ENCODE peak calls at places on chromosomes 6 and 20, in seven cellular contexts. F is body of pancreas, S is A549, Y is upper lobe of right lung, X is psoas muscle, O is testis, P is sigmoid colon. D is an unnamed sample.

GRCh38 chr6:53250761-53251672 is 97.7 kb downstream of the ELOVL5 start:
- DNase-seq in F (no peak), S (no peak), Y (no peak), X (no peak), O (no peak), P (no peak), D (no peak)

GRCh38 chr6:44151348-44152108 is 7.1 kb upstream of the CAPN11 start:
- DNase-seq in F (peak; percentile 80), S (peak; percentile 61), Y (peak; percentile 89), X (peak; percentile 87), O (peak; percentile 83), P (peak; percentile 85), D (peak; percentile 68)

GRCh38 chr20:51680067-51680749 is 88.0 kb downstream of the ATP9A start:
- DNase-seq in F (no peak), S (no peak), Y (no peak), X (no peak), O (no peak), P (no peak), D (no peak)

GRCh38 chr20:49278817-49279676 is 1.2 kb upstream of the ZNFX1 start:
- DNase-seq in F (peak; percentile 32), S (no peak), Y (no peak), X (no peak), O (peak; percentile 21), P (no peak), D (no peak)

GRCh38 chr6:25694366-25694765 is 42.4 kb downstream of the SCGN start:
- DNase-seq in F (no peak), S (no peak), Y (no peak), X (no peak), O (no peak), P (no peak), D (no peak)

GRCh38 chr6:89023591-89024441 is 56.7 kb upstream of the PNRC1 start:
- DNase-seq in F (peak; percentile 33), S (no peak), Y (no peak), X (no peak), O (peak; percentile 50), P (peak; percentile 72), D (no peak)

GRCh38 chr6:137415127-137415833 is 78.9 kb downstream of the OLIG3 start:
- DNase-seq in F (peak; percentile 59), S (no peak), Y (peak; percentile 68), X (no peak), O (peak; percentile 71), P (peak; percentile 71), D (peak; percentile 33)

GRCh38 chr20:21102252-21102609 is 3.9 kb downstream of the LINC00237 start:
- DNase-seq in F (no peak), S (no peak), Y (no peak), X (no peak), O (peak; percentile 38), P (no peak), D (no peak)

GRCh38 chr6:14638932-14639875 is 521.6 kb downstream of the CD83 start:
- DNase-seq in F (no peak), S (no peak), Y (no peak), X (peak; percentile 85), O (peak; percentile 24), P (no peak), D (no peak)

GRCh38 chr6:51559059-51559458 is 528.4 kb downstream of the PKHD1 start:
- DNase-seq in F (no peak), S (no peak), Y (no peak), X (no peak), O (no peak), P (no peak), D (no peak)

GRCh38 chr20:51529027-51529749 is 13.3 kb downstream of the NFATC2 start:
- DNase-seq in F (no peak), S (no peak), Y (no peak), X (no peak), O (peak; percentile 31), P (no peak), D (no peak)

GRCh38 chr6:71727632-71728294 is 158.6 kb upstream of the RIMS1 start:
- DNase-seq in F (no peak), S (no peak), Y (no peak), X (no peak), O (no peak), P (no peak), D (no peak)

GRCh38 chr6:112058243-112058642 is 4.3 kb downstream of the CCN6 start:
- DNase-seq in F (no peak), S (no peak), Y (no peak), X (no peak), O (no peak), P (no peak), D (no peak)

GRCh38 chr6:7381092-7381491 is 8.4 kb downstream of the CAGE1 start:
- DNase-seq in F (no peak), S (no peak), Y (no peak), X (no peak), O (no peak), P (no peak), D (no peak)

GRCh38 chr6:95280690-95281273 is 296.6 kb upstream of the MANEA start:
- DNase-seq in F (no peak), S (no peak), Y (no peak), X (no peak), O (peak; percentile 28), P (no peak), D (no peak)

GRCh38 chr6:131216277-131216676 is 81.0 kb downstream of the AKAP7 start:
- DNase-seq in F (no peak), S (no peak), Y (no peak), X (no peak), O (no peak), P (no peak), D (no peak)

GRCh38 chr20:51562334-51563140 is 20.0 kb upstream of the NFATC2 start:
- DNase-seq in F (peak; percentile 73), S (peak; percentile 65), Y (peak; percentile 72), X (peak; percentile 82), O (peak; percentile 83), P (peak; percentile 94), D (peak; percentile 68)

GRCh38 chr20:57658447-57659130 is 38.4 kb upstream of the ZBP1 start:
- DNase-seq in F (peak; percentile 6), S (no peak), Y (peak; percentile 62), X (no peak), O (peak; percentile 8), P (peak; percentile 50), D (peak; percentile 7)

GRCh38 chr20:25750765-25751696 is 54.4 kb upstream of the ZNF337 start:
- DNase-seq in F (peak; percentile 69), S (peak; percentile 74), Y (peak; percentile 77), X (peak; percentile 72), O (peak; percentile 73), P (peak; percentile 79), D (no peak)

GRCh38 chr6:106256201-106256968 is 69.2 kb downstream of the ATG5 start:
- DNase-seq in F (no peak), S (no peak), Y (no peak), X (no peak), O (no peak), P (no peak), D (no peak)

GRCh38 chr6:154721460-154721859 is 11.8 kb upstream of the SCAF8 start:
- DNase-seq in F (no peak), S (no peak), Y (no peak), X (no peak), O (no peak), P (no peak), D (no peak)

GRCh38 chr6:10451828-10452509 is 37.1 kb upstream of the TFAP2A start:
- DNase-seq in F (no peak), S (peak; percentile 81), Y (peak; percentile 93), X (no peak), O (peak; percentile 35), P (no peak), D (peak; percentile 51)

GRCh38 chr6:14055541-14055940 is 62.0 kb upstream of the CD83 start:
- DNase-seq in F (no peak), S (no peak), Y (no peak), X (no peak), O (no peak), P (no peak), D (no peak)

DNA sequence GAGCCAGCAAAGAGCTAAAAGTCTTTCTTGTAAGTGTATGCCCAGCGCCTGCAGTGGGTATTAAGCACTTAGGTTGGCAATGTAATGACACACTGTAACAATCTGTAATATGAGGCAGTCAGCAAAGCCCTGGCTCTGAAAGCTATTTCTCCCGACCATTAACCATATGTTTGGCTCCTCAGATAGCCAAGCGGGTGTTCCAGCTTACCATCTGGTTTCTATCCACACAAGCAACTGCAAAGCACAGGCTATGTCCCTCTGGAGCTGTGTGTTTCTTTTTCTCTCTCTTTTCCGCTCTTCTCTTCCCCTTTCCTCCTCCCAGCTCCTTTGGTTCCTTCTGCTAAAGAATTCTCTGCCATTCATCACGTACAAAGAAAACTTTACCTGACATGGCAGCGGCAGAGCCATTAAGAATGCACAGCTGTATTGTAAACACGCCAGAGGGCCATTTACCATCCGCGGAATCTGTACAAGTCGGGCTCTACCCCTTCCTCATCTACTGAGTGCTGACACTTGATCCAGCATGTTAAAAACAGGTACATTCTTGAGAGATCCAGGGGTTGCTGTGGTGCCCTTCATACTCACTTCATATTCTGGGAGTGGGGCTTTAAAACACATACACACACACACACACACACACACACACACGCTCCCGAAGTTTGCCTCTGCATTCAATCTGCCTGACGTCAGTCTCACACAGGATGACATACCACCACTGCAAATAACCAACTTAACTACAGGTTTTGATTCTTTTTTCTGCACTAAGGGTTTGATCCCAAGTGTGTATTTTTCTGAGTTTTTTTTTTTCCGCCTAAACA is 77.3 kb downstream of the BACH2 start:
- DNase-seq in F (peak; percentile 64), S (no peak), Y (no peak), X (peak; percentile 57), O (peak; percentile 69), P (peak; percentile 87), D (peak; percentile 39)
- H3K4me1 ChIP-seq in F (peaks cover 56% of the 10 kb centered on the region), S (peaks cover 45% of the 10 kb centered on the region), Y (peaks cover 30% of the 10 kb centered on the region), X (peaks cover 40% of the 10 kb centered on the region), O (peaks cover 16% of the 10 kb centered on the region), P (peaks cover 15% of the 10 kb centered on the region), D (peaks cover 19% of the 10 kb centered on the region)

GRCh38 chr20:7980332-7981046 is 39.1 kb downstream of the TMX4 start:
- DNase-seq in F (no peak), S (peak; percentile 70), Y (no peak), X (no peak), O (peak; percentile 49), P (no peak), D (peak; percentile 10)
- TF ChIP-seq CTCF in F (no peak), S (peak; percentile 48), Y (peak; percentile 39), X (peak; percentile 22), O (peak; percentile 40), P (peak; percentile 17), D (peak; percentile 46)

DNA sequence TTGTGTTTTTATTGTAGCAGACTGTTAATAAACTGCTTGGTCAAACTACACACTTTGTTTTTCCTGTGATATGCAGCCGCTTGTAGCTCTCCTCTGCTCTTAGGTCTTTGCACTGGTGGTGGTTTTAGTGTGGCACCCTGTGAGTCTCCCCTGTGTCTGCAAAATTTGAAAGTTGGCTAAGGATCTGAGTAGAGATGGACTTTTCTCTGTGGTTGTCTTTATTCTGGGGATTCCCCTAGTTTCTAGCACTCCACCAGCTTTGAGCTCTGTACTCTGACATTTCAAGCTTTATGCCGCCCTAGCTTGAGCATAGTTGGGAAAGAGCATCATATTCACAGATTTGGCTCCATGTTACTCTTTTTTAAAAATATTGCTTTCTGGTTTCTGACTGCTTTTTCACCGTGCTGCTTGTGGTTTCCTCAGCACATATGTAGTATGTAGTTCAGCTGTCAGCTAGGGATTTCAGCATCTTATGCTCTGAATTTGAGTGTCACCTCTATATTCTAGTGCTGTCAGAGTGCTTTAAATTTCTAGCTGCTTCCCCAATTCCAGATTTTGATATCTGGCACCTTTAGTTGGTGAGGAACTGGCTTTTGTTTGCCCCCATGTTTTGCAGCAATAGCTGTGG is 25.4 kb downstream of the CDYL start:
- DNase-seq in F (no peak), S (no peak), Y (no peak), X (no peak), O (no peak), P (no peak), D (no peak)
- H3K9me3 ChIP-seq in F (no peaks in the 10 kb centered on the region), S (peaks cover 16% of the 10 kb centered on the region), Y (peaks cover 5% of the 10 kb centered on the region), X (peaks cover 13% of the 10 kb centered on the region), O (no peaks in the 10 kb centered on the region), P (no peaks in the 10 kb centered on the region), D (no peaks in the 10 kb centered on the region)

GRCh38 chr6:18115356-18115755 is 7.1 kb downstream of the NHLRC1 start:
- DNase-seq in F (no peak), S (no peak), Y (no peak), X (no peak), O (no peak), P (no peak), D (no peak)
- H3K4me1 ChIP-seq in F (no peaks in the 10 kb centered on the region), S (no peaks in the 10 kb centered on the region), Y (no peaks in the 10 kb centered on the region), X (no peaks in the 10 kb centered on the region), O (no peaks in the 10 kb centered on the region), P (no peaks in the 10 kb centered on the region), D (no peaks in the 10 kb centered on the region)

D was measured in prostate gland.